ENCODE peak calls at places on chromosomes 12 and 14, in eight cellular contexts. Q is mesothelial cell of epicardium, F is EL, B is cardiac muscle cell, G is renal cortical epithelial cell, X is fibroblast of villous mesenchyme, W is left ventricle myocardium inferior, V is iris pigment epithelial cell. D is an unnamed sample.

GRCh38 chr14:52314521-52315354 is 626 bp downstream of the PTGER2 start:
- DNase-seq in Q (no peak), F (peak; percentile 37), B (peak; percentile 31), G (no peak), X (no peak), W (peak; percentile 26), V (peak; percentile 43), D (peak; percentile 35)

GRCh38 chr14:91261115-91261514 is 16.6 kb upstream of the GPR68 start:
- DNase-seq in Q (no peak), F (no peak), B (no peak), G (no peak), X (no peak), W (no peak), V (no peak), D (no peak)

GRCh38 chr12:16399110-16399509 is 51.7 kb downstream of the MGST1 start:
- DNase-seq in Q (no peak), F (no peak), B (no peak), G (no peak), X (no peak), W (no peak), V (no peak), D (no peak)

GRCh38 chr14:90924618-90925345 is 108.6 kb upstream of the TTC7B start:
- DNase-seq in Q (no peak), F (no peak), B (no peak), G (peak; percentile 41), X (peak; percentile 49), W (no peak), V (peak; percentile 28), D (no peak)

GRCh38 chr12:27319394-27319793 is 13.2 kb upstream of the BMAL2 start:
- DNase-seq in Q (no peak), F (peak; percentile 64), B (no peak), G (peak; percentile 73), X (peak; percentile 85), W (no peak), V (peak; percentile 60), D (no peak)

GRCh38 chr14:46432516-46432915 is 219.1 kb downstream of the RPL10L start:
- DNase-seq in Q (no peak), F (no peak), B (no peak), G (no peak), X (no peak), W (no peak), V (no peak), D (no peak)

GRCh38 chr14:103281496-103282231 is 52.4 kb upstream of the EIF5 start:
- DNase-seq in Q (no peak), F (peak; percentile 69), B (peak; percentile 74), G (peak; percentile 80), X (peak; percentile 88), W (no peak), V (peak; percentile 71), D (peak; percentile 21)

GRCh38 chr12:111775205-111776193 is 8.8 kb downstream of the ALDH2 start:
- DNase-seq in Q (peak; percentile 51), F (no peak), B (peak; percentile 53), G (peak; percentile 91), X (peak; percentile 100), W (peak; percentile 88), V (peak; percentile 85), D (no peak)

GRCh38 chr14:99566390-99567354 is 37.3 kb downstream of the CCDC85C start:
- DNase-seq in Q (no peak), F (no peak), B (no peak), G (no peak), X (no peak), W (no peak), V (no peak), D (no peak)

GRCh38 chr14:95361373-95362179 is 41.9 kb upstream of the CLMN start:
- DNase-seq in Q (no peak), F (no peak), B (no peak), G (peak; percentile 21), X (no peak), W (no peak), V (peak; percentile 15), D (no peak)

GRCh38 chr12:111788178-111788654 is 21.5 kb downstream of the ALDH2 start:
- DNase-seq in Q (no peak), F (peak; percentile 8), B (no peak), G (no peak), X (peak; percentile 75), W (peak; percentile 28), V (no peak), D (no peak)

GRCh38 chr14:64509036-64509435 is 4.5 kb downstream of the ZBTB1 start:
- DNase-seq in Q (no peak), F (no peak), B (no peak), G (no peak), X (no peak), W (no peak), V (no peak), D (no peak)

GRCh38 chr12:2625267-2625666 is 169.5 kb upstream of the FKBP4 start:
- DNase-seq in Q (no peak), F (no peak), B (no peak), G (peak; percentile 16), X (no peak), W (no peak), V (no peak), D (no peak)

GRCh38 chr14:104935026-104935650 is 10.5 kb downstream of the PLD4 start:
- DNase-seq in Q (no peak), F (no peak), B (no peak), G (no peak), X (no peak), W (peak; percentile 7), V (no peak), D (no peak)

GRCh38 chr14:24072436-24072835 is 1.1 kb downstream of the CPNE6 start:
- DNase-seq in Q (no peak), F (no peak), B (no peak), G (no peak), X (no peak), W (no peak), V (no peak), D (no peak)

GRCh38 chr12:42382013-42382696 is 56.2 kb downstream of the PPHLN1 start:
- DNase-seq in Q (no peak), F (no peak), B (no peak), G (peak; percentile 19), X (peak; percentile 51), W (no peak), V (peak; percentile 74), D (no peak)

D was measured in Caki2.